ENCODE peak calls at places on chromosomes 1 and 21, in seven cellular contexts. L is cardiac fibroblast, W is fibroblast of lung, T is psoas muscle, M is A549, K is heart right ventricle, Q is AG04450. A is an unnamed sample.

GRCh38 chr1:61797045-61797755 is 54.9 kb downstream of the PATJ start:
- DNase-seq in L (peak), W (no peak), T (no peak), M (no peak), K (no peak), Q (no peak), A (no peak)

GRCh38 chr1:10434590-10434989 is 4.4 kb downstream of the CENPS start:
- DNase-seq in L (no peak), W (no peak), T (no peak), M (no peak), K (no peak), Q (no peak), A (no peak)

GRCh38 chr1:25766721-25767436 is 33.1 kb upstream of the SELENON start:
- DNase-seq in L (no peak), W (no peak), T (peak), M (no peak), K (no peak), Q (no peak), A (no peak)

GRCh38 chr1:218383051-218383450 is 37.9 kb downstream of the TGFB2 start:
- DNase-seq in L (no peak), W (no peak), T (no peak), M (no peak), K (no peak), Q (no peak), A (no peak)

GRCh38 chr1:56526571-56527174 is 52.7 kb downstream of the PLPP3 start:
- DNase-seq in L (no peak), W (no peak), T (no peak), M (no peak), K (no peak), Q (no peak), A (peak)

GRCh38 chr1:3413975-3414710 is 40.3 kb upstream of the ARHGEF16 start:
- DNase-seq in L (no peak), W (no peak), T (no peak), M (no peak), K (no peak), Q (no peak), A (no peak)

GRCh38 chr1:155079487-155080249 is 1.0 kb downstream of the EFNA3 start:
- DNase-seq in L (no peak), W (no peak), T (no peak), M (no peak), K (no peak), Q (no peak), A (no peak)

GRCh38 chr1:26853156-26853555 is 9.8 kb upstream of the SFN start:
- DNase-seq in L (peak), W (peak), T (peak), M (peak), K (peak), Q (no peak), A (peak)

GRCh38 chr1:180691322-180691721 is 59.5 kb downstream of the XPR1 start:
- DNase-seq in L (no peak), W (no peak), T (no peak), M (no peak), K (no peak), Q (no peak), A (no peak)

GRCh38 chr1:183841950-183842816 is 37.3 kb downstream of the RGL1 start:
- DNase-seq in L (peak), W (peak), T (no peak), M (no peak), K (peak), Q (peak), A (peak)

GRCh38 chr1:226125831-226126230 is 60.7 kb downstream of the ACBD3 start:
- DNase-seq in L (no peak), W (no peak), T (no peak), M (no peak), K (no peak), Q (no peak), A (no peak)

GRCh38 chr1:226125097-226125630 is 61.4 kb downstream of the ACBD3 start:
- DNase-seq in L (peak), W (peak), T (peak), M (peak), K (peak), Q (peak), A (peak)

GRCh38 chr1:226129230-226129629 is 57.3 kb downstream of the ACBD3 start:
- DNase-seq in L (no peak), W (no peak), T (no peak), M (no peak), K (no peak), Q (no peak), A (no peak)

GRCh38 chr1:226128487-226129075 is 58.0 kb downstream of the ACBD3 start:
- DNase-seq in L (peak), W (peak), T (no peak), M (no peak), K (no peak), Q (no peak), A (peak)

DNA sequence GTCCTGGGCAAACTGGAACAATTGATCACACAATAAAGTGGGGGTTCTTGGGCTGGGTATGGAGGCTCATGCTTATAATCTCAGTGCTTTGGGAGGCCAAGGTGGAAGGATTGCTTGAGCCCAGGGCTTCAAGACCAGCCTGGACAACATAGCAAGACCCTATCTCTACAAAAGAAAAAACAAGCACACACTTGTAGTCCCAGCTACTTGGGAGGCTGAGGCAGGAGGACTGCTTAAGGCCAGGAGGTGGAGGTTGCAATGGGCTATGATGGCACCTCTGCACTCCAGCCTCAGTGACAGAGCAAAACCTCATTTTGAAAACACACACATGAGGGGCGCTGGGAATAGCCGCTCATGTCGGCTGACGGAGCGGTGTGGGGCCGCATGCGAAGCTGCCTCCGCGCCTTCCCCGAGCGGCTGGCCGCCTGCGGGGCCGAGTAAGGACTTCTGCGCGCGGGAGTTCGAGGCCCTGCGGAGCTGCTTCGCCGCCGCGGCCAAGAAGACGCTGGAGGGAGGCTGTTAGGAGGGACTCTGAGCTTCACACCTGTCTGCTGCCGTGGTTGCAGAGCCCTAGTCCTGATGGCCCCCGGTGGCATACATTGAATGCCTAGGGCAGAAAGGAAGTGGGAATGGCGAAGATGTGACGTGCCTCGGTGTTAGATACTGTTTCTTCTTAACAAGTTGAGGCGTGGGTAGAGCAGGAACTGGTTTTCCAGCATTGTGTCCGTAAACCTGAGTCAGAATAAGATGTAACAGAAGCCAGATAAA is 59.5 kb downstream of the ACBD3 start:
- DNase-seq in L (no peak), W (no peak), T (no peak), M (no peak), K (no peak), Q (no peak), A (no peak)
- H3K4me3 ChIP-seq in L (no peak), W (no peak), T (no peak), M (peak), K (no peak), Q (no peak), A (no peak)

GRCh38 chr21:39204134-39204533 is 20.9 kb upstream of the PSMG1 start:
- DNase-seq in L (no peak), W (no peak), T (no peak), M (no peak), K (no peak), Q (no peak), A (no peak)
- TF ChIP-seq CTCF in L (peak), W (peak), T (peak), M (no peak), K (no peak), Q (peak), A (peak)

DNA sequence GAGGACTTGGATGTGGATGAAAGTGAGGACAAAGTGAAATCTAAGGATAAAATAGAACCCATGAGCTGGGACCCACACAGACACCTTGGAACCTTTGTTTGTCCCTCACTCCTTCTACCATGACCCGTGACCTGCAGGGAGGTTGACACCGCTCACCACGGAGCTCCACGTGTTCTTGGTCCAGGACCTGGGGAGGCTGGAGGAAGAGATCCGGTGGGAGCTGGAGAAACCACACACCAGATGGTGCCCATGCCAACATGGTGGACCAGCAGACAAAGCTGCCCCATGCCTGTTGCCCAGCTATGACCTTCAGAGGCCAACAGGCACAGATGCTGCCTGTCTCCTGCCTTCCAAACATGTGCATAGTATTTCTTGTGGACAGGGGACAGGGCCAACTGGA is 721.9 kb downstream of the PTPRU start:
- DNase-seq in L (no peak), W (no peak), T (no peak), M (no peak), K (no peak), Q (no peak), A (no peak)
- H3K4me3 ChIP-seq in L (no peak), W (no peak), T (no peak), M (no peak), K (no peak), Q (no peak), A (no peak)

GRCh38 chr1:91244737-91245136 is 159.9 kb downstream of the HFM1 start:
- DNase-seq in L (no peak), W (no peak), T (no peak), M (no peak), K (no peak), Q (no peak), A (no peak)
- TF ChIP-seq CTCF in L (peak), W (peak), T (no peak), M (no peak), K (no peak), Q (peak), A (peak)

GRCh38 chr21:41231060-41231459 is 63.1 kb downstream of the BACE2 start:
- DNase-seq in L (no peak), W (no peak), T (no peak), M (no peak), K (no peak), Q (no peak), A (no peak)

GRCh38 chr21:41228958-41229357 is 61.0 kb downstream of the BACE2 start:
- DNase-seq in L (no peak), W (no peak), T (no peak), M (no peak), K (no peak), Q (no peak), A (no peak)

GRCh38 chr21:41229527-41230248 is 61.7 kb downstream of the BACE2 start:
- DNase-seq in L (no peak), W (no peak), T (no peak), M (no peak), K (no peak), Q (no peak), A (no peak)

GRCh38 chr21:41232055-41232454 is 64.1 kb downstream of the BACE2 start:
- DNase-seq in L (no peak), W (no peak), T (no peak), M (no peak), K (no peak), Q (no peak), A (peak)

DNA sequence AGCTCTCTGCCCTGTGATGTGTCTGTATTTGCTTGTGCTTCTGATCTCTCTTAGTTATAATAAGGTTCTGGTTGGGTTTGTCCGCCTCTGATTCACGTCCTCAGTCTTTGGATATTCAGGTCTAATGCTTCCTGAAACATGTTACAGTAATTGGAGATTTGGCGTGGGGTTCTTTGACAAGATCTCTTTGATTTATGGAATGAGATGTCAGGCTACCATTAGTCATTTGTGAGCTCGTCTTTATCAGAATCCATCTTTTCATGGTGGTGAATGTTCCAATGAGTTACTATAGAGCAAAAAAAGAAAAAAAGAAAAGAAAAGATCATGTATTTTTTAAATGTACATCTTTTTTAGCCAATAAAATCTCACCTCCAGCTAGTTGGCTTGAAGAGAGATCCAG is 62.6 kb downstream of the BACE2 start:
- DNase-seq in L (no peak), W (no peak), T (no peak), M (no peak), K (no peak), Q (no peak), A (no peak)
- H3K4me3 ChIP-seq in L (no peak), W (no peak), T (no peak), M (no peak), K (no peak), Q (no peak), A (no peak)